ENCODE peak calls at places on chromosomes 5 and 9, in seven cellular contexts. One of them, this sample, is unnamed.

GRCh38 chr5:33939863-33940262 is 3.7 kb downstream of the RXFP3 start:
- DNase-seq in CD8-positive, alpha-beta T cell: no peak
- DNase-seq in fibroblast of lung: peak
- DNase-seq in astrocyte: peak
- DNase-seq in ovary: no peak
- DNase-seq in A673: no peak
- DNase-seq in RWPE1: no peak
- DNase-seq in this sample: no peak

GRCh38 chr9:4486176-4486575 is 4.1 kb upstream of the SLC1A1 start:
- DNase-seq in fibroblast of lung: no peak
- DNase-seq in ovary: no peak
- DNase-seq in RWPE1: no peak
- DNase-seq in astrocyte: no peak
- DNase-seq in CD8-positive, alpha-beta T cell: no peak
- DNase-seq in A673: no peak
- DNase-seq in this sample: no peak

GRCh38 chr9:126371007-126371870 is 44.6 kb downstream of the MVB12B start:
- DNase-seq in RWPE1: no peak
- DNase-seq in astrocyte: no peak
- DNase-seq in CD8-positive, alpha-beta T cell: no peak
- DNase-seq in A673: no peak
- DNase-seq in ovary: no peak
- DNase-seq in fibroblast of lung: no peak
- DNase-seq in this sample: no peak

GRCh38 chr9:138102246-138103051 is 224.9 kb downstream of the CACNA1B start:
- DNase-seq in RWPE1: no peak
- DNase-seq in CD8-positive, alpha-beta T cell: no peak
- DNase-seq in A673: no peak
- DNase-seq in fibroblast of lung: no peak
- DNase-seq in astrocyte: no peak
- DNase-seq in ovary: no peak
- DNase-seq in this sample: no peak

GRCh38 chr5:17238521-17239041 is 21.1 kb downstream of the BASP1 start:
- DNase-seq in astrocyte: peak
- DNase-seq in ovary: no peak
- DNase-seq in RWPE1: peak
- DNase-seq in A673: peak
- DNase-seq in CD8-positive, alpha-beta T cell: no peak
- DNase-seq in fibroblast of lung: peak
- DNase-seq in this sample: no peak

GRCh38 chr9:128720841-128721486 is 3.0 kb downstream of the ZDHHC12 start:
- DNase-seq in fibroblast of lung: no peak
- DNase-seq in ovary: no peak
- DNase-seq in CD8-positive, alpha-beta T cell: no peak
- DNase-seq in A673: no peak
- DNase-seq in RWPE1: no peak
- DNase-seq in astrocyte: no peak
- DNase-seq in this sample: no peak

GRCh38 chr9:35763803-35764202 is 9.7 kb upstream of the MSMP start:
- DNase-seq in RWPE1: no peak
- DNase-seq in A673: no peak
- DNase-seq in fibroblast of lung: no peak
- DNase-seq in astrocyte: no peak
- DNase-seq in ovary: no peak
- DNase-seq in CD8-positive, alpha-beta T cell: no peak
- DNase-seq in this sample: no peak

GRCh38 chr5:61232490-61232889 is 70.2 kb upstream of the SMIM15 start:
- DNase-seq in astrocyte: no peak
- DNase-seq in A673: no peak
- DNase-seq in fibroblast of lung: no peak
- DNase-seq in RWPE1: no peak
- DNase-seq in ovary: no peak
- DNase-seq in CD8-positive, alpha-beta T cell: no peak
- DNase-seq in this sample: no peak

GRCh38 chr9:38746303-38746702 is 26.4 kb upstream of the FAM240B start:
- DNase-seq in astrocyte: no peak
- DNase-seq in CD8-positive, alpha-beta T cell: no peak
- DNase-seq in A673: no peak
- DNase-seq in ovary: no peak
- DNase-seq in RWPE1: no peak
- DNase-seq in fibroblast of lung: no peak
- DNase-seq in this sample: no peak

GRCh38 chr5:133735346-133735745 is 123.0 kb upstream of the FSTL4 start:
- DNase-seq in CD8-positive, alpha-beta T cell: no peak
- DNase-seq in RWPE1: no peak
- DNase-seq in ovary: no peak
- DNase-seq in astrocyte: peak
- DNase-seq in fibroblast of lung: peak
- DNase-seq in A673: no peak
- DNase-seq in this sample: no peak

GRCh38 chr5:131302506-131302905 is 38.7 kb downstream of the CDC42SE2 start:
- DNase-seq in ovary: no peak
- DNase-seq in fibroblast of lung: no peak
- DNase-seq in CD8-positive, alpha-beta T cell: no peak
- DNase-seq in astrocyte: no peak
- DNase-seq in RWPE1: peak
- DNase-seq in A673: no peak
- DNase-seq in this sample: no peak

DNA sequence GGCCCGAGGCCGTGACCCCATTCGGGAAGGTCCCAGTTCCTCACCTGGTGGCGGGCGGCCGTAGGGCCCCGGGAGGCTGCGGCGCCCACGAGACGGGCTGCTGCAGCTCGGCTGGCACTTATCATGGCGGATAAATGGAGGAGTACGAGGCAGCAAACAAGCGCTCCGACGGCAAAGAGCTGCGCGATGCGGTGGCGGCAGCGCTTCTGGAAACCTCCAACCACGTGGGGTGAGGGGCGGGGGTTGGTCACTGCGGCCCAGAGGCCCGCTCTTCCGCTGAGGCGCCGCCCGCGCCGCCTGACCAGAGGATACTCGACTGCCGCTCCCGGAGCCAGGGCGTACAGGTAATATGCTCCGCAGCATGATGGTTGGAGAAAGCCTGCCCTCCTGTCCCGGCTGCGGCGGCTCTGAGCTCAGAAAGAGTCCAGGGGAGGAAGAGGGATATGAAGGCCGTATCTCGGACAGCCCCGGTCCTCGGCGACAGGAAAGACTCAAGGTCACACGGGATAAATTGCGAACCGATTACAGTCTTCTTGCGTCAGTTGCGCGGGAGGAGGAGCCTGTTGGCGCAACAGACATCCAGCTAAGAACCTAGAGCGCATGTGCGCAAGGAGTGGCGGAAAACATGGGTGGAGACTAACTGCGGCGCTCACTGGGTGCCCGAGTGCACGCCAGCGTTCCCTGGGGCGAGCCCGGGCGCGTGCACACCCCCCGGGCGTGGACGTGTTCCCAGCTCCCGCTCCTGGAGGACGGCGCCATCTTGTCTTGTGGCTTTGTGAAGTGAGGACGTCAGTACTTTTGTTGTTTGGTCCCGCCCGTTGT is at the start of gene HSPA9:
- DNase-seq in astrocyte: peak
- DNase-seq in ovary: peak
- DNase-seq in A673: peak
- DNase-seq in RWPE1: peak
- DNase-seq in fibroblast of lung: peak
- DNase-seq in CD8-positive, alpha-beta T cell: peak
- DNase-seq in this sample: peak
- TF ChIP-seq CTCF in astrocyte: no peak
- TF ChIP-seq CTCF in ovary: peak
- TF ChIP-seq CTCF in A673: no peak
- TF ChIP-seq CTCF in RWPE1: no peak
- TF ChIP-seq CTCF in fibroblast of lung: peak
- TF ChIP-seq CTCF in CD8-positive, alpha-beta T cell: no peak
- TF ChIP-seq CTCF in this sample: peak

GRCh38 chr9:131624636-131625241 is 79.4 kb downstream of the PRRT1B start:
- DNase-seq in RWPE1: no peak
- DNase-seq in A673: no peak
- DNase-seq in astrocyte: peak
- DNase-seq in ovary: no peak
- DNase-seq in fibroblast of lung: peak
- DNase-seq in CD8-positive, alpha-beta T cell: no peak
- DNase-seq in this sample: no peak

GRCh38 chr9:131625848-131626670 is 80.7 kb downstream of the PRRT1B start:
- DNase-seq in ovary: no peak
- DNase-seq in CD8-positive, alpha-beta T cell: no peak
- DNase-seq in astrocyte: no peak
- DNase-seq in A673: no peak
- DNase-seq in fibroblast of lung: peak
- DNase-seq in RWPE1: no peak
- DNase-seq in this sample: no peak

GRCh38 chr9:131623655-131624330 is 78.5 kb downstream of the PRRT1B start:
- DNase-seq in fibroblast of lung: no peak
- DNase-seq in CD8-positive, alpha-beta T cell: no peak
- DNase-seq in RWPE1: no peak
- DNase-seq in A673: no peak
- DNase-seq in ovary: no peak
- DNase-seq in astrocyte: no peak
- DNase-seq in this sample: no peak

GRCh38 chr9:131627326-131627845 is 82.1 kb downstream of the PRRT1B start:
- DNase-seq in ovary: no peak
- DNase-seq in astrocyte: peak
- DNase-seq in A673: no peak
- DNase-seq in RWPE1: no peak
- DNase-seq in CD8-positive, alpha-beta T cell: no peak
- DNase-seq in fibroblast of lung: peak
- DNase-seq in this sample: no peak

DNA sequence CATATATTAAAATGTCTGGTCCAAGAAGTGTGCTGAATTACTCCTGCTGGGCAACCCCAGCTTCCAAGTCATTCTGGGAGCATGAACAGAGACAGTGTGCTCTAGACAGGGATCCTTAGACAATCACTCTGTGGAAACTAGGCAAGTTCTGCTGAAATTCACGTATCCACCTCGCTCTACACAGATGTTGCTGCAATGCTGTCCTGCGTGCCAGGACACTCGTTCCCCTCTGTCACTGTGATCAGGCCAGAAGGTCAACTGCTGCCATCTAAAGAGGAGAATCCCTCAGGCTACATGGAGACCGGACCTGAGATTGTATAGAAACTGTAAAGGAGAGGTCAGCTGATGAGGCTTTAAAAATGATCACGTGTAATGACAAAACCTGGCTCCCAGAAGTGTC is 80.1 kb downstream of the PRRT1B start:
- DNase-seq in ovary: no peak
- DNase-seq in A673: no peak
- DNase-seq in astrocyte: no peak
- DNase-seq in CD8-positive, alpha-beta T cell: no peak
- DNase-seq in fibroblast of lung: no peak
- DNase-seq in RWPE1: no peak
- DNase-seq in this sample: no peak
- H3K27ac ChIP-seq in ovary: no peak
- H3K27ac ChIP-seq in A673: no peak
- H3K27ac ChIP-seq in astrocyte: no peak
- H3K27ac ChIP-seq in CD8-positive, alpha-beta T cell: no peak
- H3K27ac ChIP-seq in fibroblast of lung: no peak
- H3K27ac ChIP-seq in RWPE1: peak
- H3K27ac ChIP-seq in this sample: no peak

GRCh38 chr5:93789173-93790070 is 48.0 kb upstream of the POU5F2 start:
- DNase-seq in A673: peak
- DNase-seq in CD8-positive, alpha-beta T cell: no peak
- DNase-seq in fibroblast of lung: peak
- DNase-seq in ovary: no peak
- DNase-seq in astrocyte: peak
- DNase-seq in RWPE1: peak
- DNase-seq in this sample: no peak
- TF ChIP-seq CTCF in A673: peak
- TF ChIP-seq CTCF in CD8-positive, alpha-beta T cell: no peak
- TF ChIP-seq CTCF in fibroblast of lung: no peak
- TF ChIP-seq CTCF in ovary: no peak
- TF ChIP-seq CTCF in astrocyte: no peak
- TF ChIP-seq CTCF in RWPE1: peak
- TF ChIP-seq CTCF in this sample: no peak

DNA sequence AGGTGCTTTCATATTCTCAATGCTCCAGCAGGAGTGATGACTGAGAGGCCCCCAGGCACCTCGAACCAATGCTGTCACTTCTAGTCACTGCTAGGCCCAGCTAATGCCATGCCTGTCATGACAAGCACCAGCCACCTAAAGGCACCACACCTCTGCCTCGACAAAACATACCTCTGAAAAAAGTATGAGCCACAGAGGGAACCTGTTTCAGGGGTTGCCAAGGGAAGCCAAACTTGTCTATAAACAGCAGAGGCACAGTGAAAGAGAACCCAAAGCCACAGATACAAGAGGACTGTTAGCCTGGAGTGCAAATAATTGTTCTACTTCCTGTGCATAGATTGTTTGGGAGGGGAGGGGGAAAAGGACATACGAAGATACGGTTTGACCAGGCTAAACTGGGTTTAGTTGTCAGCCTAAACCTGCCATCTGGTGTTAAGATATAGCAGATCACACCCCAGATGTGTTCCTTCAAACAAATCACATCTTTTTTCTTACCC is 45.9 kb downstream of the BNC2 start:
- DNase-seq in CD8-positive, alpha-beta T cell: no peak
- DNase-seq in A673: peak
- DNase-seq in fibroblast of lung: peak
- DNase-seq in RWPE1: peak
- DNase-seq in ovary: no peak
- DNase-seq in astrocyte: peak
- DNase-seq in this sample: no peak
- H3K27ac ChIP-seq in CD8-positive, alpha-beta T cell: no peak
- H3K27ac ChIP-seq in A673: no peak
- H3K27ac ChIP-seq in fibroblast of lung: peak
- H3K27ac ChIP-seq in RWPE1: no peak
- H3K27ac ChIP-seq in ovary: peak
- H3K27ac ChIP-seq in astrocyte: peak
- H3K27ac ChIP-seq in this sample: no peak

DNA sequence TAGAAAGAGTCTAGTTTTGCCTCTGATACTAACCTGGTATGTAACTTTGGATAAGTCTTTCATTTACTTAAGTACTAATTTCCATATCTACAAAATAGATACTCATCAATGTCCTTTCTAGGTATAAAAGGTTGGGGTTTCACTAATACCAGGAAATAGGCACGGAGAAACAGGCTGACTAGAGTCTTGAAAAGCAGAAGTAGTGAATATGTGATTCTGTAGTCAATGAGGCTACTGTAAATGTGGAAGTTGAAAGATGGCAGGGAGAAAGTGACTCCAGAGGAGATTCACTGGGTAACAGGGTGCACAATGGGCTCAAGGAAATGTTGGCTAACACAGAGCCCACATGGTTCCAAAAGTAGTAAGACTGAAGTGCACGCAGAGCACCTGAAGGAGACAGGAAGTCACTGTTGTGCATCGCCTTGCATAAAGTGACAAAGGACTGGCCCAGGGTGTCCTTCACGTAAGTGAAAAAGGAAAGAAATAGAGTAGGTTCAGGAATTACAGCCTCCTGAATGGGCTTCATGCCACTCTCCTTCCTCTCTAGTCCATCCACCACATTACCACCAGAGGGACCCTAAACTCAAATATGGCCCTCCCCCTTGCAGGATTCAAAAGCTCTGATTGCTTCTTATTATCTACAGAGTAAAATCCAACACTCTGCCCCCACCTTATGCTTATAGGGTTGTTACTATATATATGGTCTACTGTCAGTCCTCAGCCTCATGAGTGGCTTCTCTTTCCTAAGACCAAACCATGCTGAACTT is 288.0 kb upstream of the SMARCA2 start:
- DNase-seq in fibroblast of lung: no peak
- DNase-seq in astrocyte: no peak
- DNase-seq in ovary: no peak
- DNase-seq in CD8-positive, alpha-beta T cell: no peak
- DNase-seq in RWPE1: no peak
- DNase-seq in A673: peak
- DNase-seq in this sample: no peak
- TF ChIP-seq CTCF in fibroblast of lung: no peak
- TF ChIP-seq CTCF in astrocyte: no peak
- TF ChIP-seq CTCF in ovary: no peak
- TF ChIP-seq CTCF in CD8-positive, alpha-beta T cell: peak
- TF ChIP-seq CTCF in RWPE1: no peak
- TF ChIP-seq CTCF in A673: peak
- TF ChIP-seq CTCF in this sample: no peak

This sample was measured in dorsolateral prefrontal cortex.